ENCODE peak calls at places on chromosome 13, in five cellular contexts. R is IMR-90; V is activated CD4-positive, alpha-beta T cell treated with anti-CD3 and anti-CD28 coated beads, Interleukin-2, amount 50 U/mL, for 48 hours; J is bronchial epithelial cell; U is Daoy. H is an unnamed sample.

GRCh38 chr13:102642475-102642874 is 45.7 kb downstream of the TPP2 start:
- DNase-seq in R (no peak), V (no peak), U (no peak), J (peak), H (no peak)

GRCh38 chr13:23966691-23967615 is 69.7 kb upstream of the C1QTNF9B start:
- DNase-seq in J (no peak), R (peak), V (no peak), U (no peak), H (peak)

GRCh38 chr13:66367356-66367755 is 862.8 kb downstream of the PCDH9 start:
- DNase-seq in U (no peak), R (peak), J (no peak), V (no peak), H (peak)

GRCh38 chr13:77507931-77508776 is 27.4 kb upstream of the SCEL start:
- DNase-seq in R (peak), V (no peak), J (peak), U (peak), H (peak)

GRCh38 chr13:94073006-94073744 is 406.3 kb downstream of the DCT start:
- DNase-seq in V (no peak), J (no peak), R (peak), U (peak), H (peak)

GRCh38 chr13:32829676-32830091 is 186.5 kb upstream of the KL start:
- DNase-seq in V (no peak), R (peak), J (peak), U (peak), H (peak)

GRCh38 chr13:23643828-23644419 is 73.7 kb downstream of the TNFRSF19 start:
- DNase-seq in J (peak), V (no peak), R (no peak), U (no peak), H (peak)

GRCh38 chr13:36815069-36815468 is 4.0 kb upstream of the RFXAP start:
- DNase-seq in V (no peak), U (peak), R (no peak), J (peak), H (no peak)

GRCh38 chr13:109344552-109345157 is 441.7 kb downstream of the IRS2 start:
- DNase-seq in R (peak), U (peak), V (no peak), J (peak), H (peak)

GRCh38 chr13:103224804-103225203 is 158.6 kb upstream of the SLC10A2 start:
- DNase-seq in R (no peak), J (no peak), U (no peak), V (no peak), H (no peak)

GRCh38 chr13:71017607-71018006 is 849.4 kb downstream of the DACH1 start:
- DNase-seq in V (no peak), U (no peak), R (no peak), J (no peak), H (no peak)

GRCh38 chr13:103772576-103772975 is 706.4 kb upstream of the SLC10A2 start:
- DNase-seq in R (no peak), V (no peak), U (peak), J (no peak), H (no peak)

GRCh38 chr13:96532804-96533203 is 442.9 kb downstream of the HS6ST3 start:
- DNase-seq in J (no peak), R (no peak), V (no peak), U (no peak), H (no peak)

GRCh38 chr13:77720988-77721387 is 23.5 kb downstream of the SLAIN1 start:
- DNase-seq in V (no peak), J (no peak), U (no peak), R (no peak), H (no peak)